ENCODE peak calls at places on chromosomes 6 and 20, in seven cellular contexts. N is iPS-NIHi11, P is nephron progenitor cell, Y is NCI-H1694 treated with DMSO at 0.1 percent for 48 hours, I is heart left ventricle, B is cardiac muscle cell, A is AG08396. M is an unnamed sample.

GRCh38 chr20:45343867-45344721 is 4.1 kb downstream of the SDC4 start:
- DNase-seq in Y (no peak), N (no peak), I (no peak), B (peak), P (no peak), A (peak), M (no peak)

GRCh38 chr6:161631676-161632194 is 357.9 kb upstream of the AGPAT4 start:
- DNase-seq in P (no peak), N (no peak), I (no peak), A (peak), B (no peak), Y (no peak), M (no peak)

GRCh38 chr6:169158182-169158573 is 95.5 kb downstream of the THBS2 start:
- DNase-seq in I (peak), A (peak), N (no peak), Y (no peak), B (no peak), P (no peak), M (no peak)

GRCh38 chr6:125182237-125183018 is 28.9 kb downstream of the TPD52L1 start:
- DNase-seq in Y (no peak), P (no peak), B (no peak), I (no peak), A (no peak), N (no peak), M (no peak)

GRCh38 chr6:18148304-18149025 is 6.4 kb downstream of the TPMT start:
- DNase-seq in A (peak), Y (no peak), N (no peak), B (no peak), I (no peak), P (no peak), M (no peak)

GRCh38 chr6:29792123-29793035 is 35.2 kb upstream of the HLA-G start:
- DNase-seq in P (peak), N (peak), I (peak), A (peak), Y (no peak), B (peak), M (no peak)

GRCh38 chr6:166397849-166398248 is 15.1 kb upstream of the MPC1 start:
- DNase-seq in Y (no peak), I (no peak), N (no peak), P (no peak), B (no peak), A (no peak), M (no peak)

GRCh38 chr6:124487778-124488431 is 474.3 kb upstream of the RNF217 start:
- DNase-seq in P (no peak), Y (no peak), B (no peak), N (no peak), I (no peak), A (no peak), M (no peak)

GRCh38 chr6:157187182-157188093 is 135.9 kb downstream of the TMEM242 start:
- DNase-seq in Y (peak), A (no peak), B (peak), I (no peak), N (no peak), P (peak), M (peak)

GRCh38 chr6:45423901-45424627 is 46.3 kb upstream of the SUPT3H start:
- DNase-seq in I (peak), N (peak), Y (no peak), A (no peak), B (peak), P (peak), M (no peak)

GRCh38 chr6:44180406-44180805 is 21.8 kb downstream of the CAPN11 start:
- DNase-seq in B (no peak), Y (no peak), A (no peak), I (no peak), N (peak), P (no peak), M (no peak)

GRCh38 chr20:57498425-57499400 is 26.2 kb downstream of the CTCFL start:
- DNase-seq in B (peak), I (no peak), P (peak), N (no peak), Y (no peak), A (no peak), M (no peak)

GRCh38 chr20:53138454-53139291 is 166.5 kb downstream of the TSHZ2 start:
- DNase-seq in I (no peak), B (no peak), A (no peak), Y (no peak), N (no peak), P (no peak), M (no peak)

GRCh38 chr20:41738584-41739193 is 120.5 kb upstream of the CHD6 start:
- DNase-seq in Y (peak), A (peak), B (peak), I (peak), N (peak), P (peak), M (peak)

GRCh38 chr6:165552248-165552736 is 110.7 kb downstream of the PDE10A start:
- DNase-seq in P (no peak), B (no peak), N (no peak), A (no peak), Y (no peak), I (no peak), M (no peak)

GRCh38 chr6:84137051-84137375 is 90.4 kb downstream of the CEP162 start:
- DNase-seq in N (peak), A (no peak), Y (peak), B (no peak), I (no peak), P (no peak), M (peak)

GRCh38 chr20:37223053-37223452 is 38.6 kb downstream of the GHRH start:
- DNase-seq in Y (no peak), N (no peak), I (no peak), P (no peak), B (peak), A (peak), M (no peak)

GRCh38 chr6:72037006-72037405 is 150.7 kb downstream of the RIMS1 start:
- DNase-seq in N (no peak), P (no peak), B (no peak), A (no peak), Y (no peak), I (no peak), M (no peak)

GRCh38 chr20:49534314-49534713 is 33.6 kb downstream of the PTGIS start:
- DNase-seq in Y (peak), P (peak), B (peak), N (peak), I (no peak), A (peak), M (peak)

GRCh38 chr6:138824482-138825134 is 28.7 kb downstream of the ECT2L start:
- DNase-seq in I (no peak), Y (no peak), B (no peak), N (no peak), P (no peak), A (no peak), M (no peak)

GRCh38 chr6:55825402-55826051 is 49.9 kb downstream of the BMP5 start:
- DNase-seq in I (peak), P (no peak), B (peak), Y (no peak), N (no peak), A (peak), M (no peak)

GRCh38 chr6:48032156-48032555 is 78.8 kb downstream of the PTCHD4 start:
- DNase-seq in Y (no peak), N (no peak), I (no peak), B (no peak), A (peak), P (no peak), M (no peak)

GRCh38 chr6:2132416-2132815 is 113.0 kb downstream of the GMDS start:
- DNase-seq in P (no peak), B (no peak), A (no peak), N (no peak), I (no peak), Y (no peak), M (no peak)

GRCh38 chr6:56364482-56365313 is 117.3 kb upstream of the COL21A1 start:
- DNase-seq in P (no peak), Y (no peak), A (no peak), I (no peak), N (no peak), B (no peak), M (no peak)

GRCh38 chr6:32668226-32668747 is 1.8 kb upstream of the HLA-DQB1 start:
- DNase-seq in B (peak), P (no peak), I (peak), Y (no peak), N (peak), A (no peak), M (no peak)

GRCh38 chr20:59051666-59052065 is 9.1 kb upstream of the PRELID3B start:
- DNase-seq in I (no peak), N (no peak), B (no peak), P (no peak), A (no peak), Y (peak), M (no peak)

GRCh38 chr6:135568366-135568765 is 70.8 kb upstream of the AHI1 start:
- DNase-seq in Y (no peak), P (no peak), N (no peak), I (peak), B (no peak), A (peak), M (no peak)

GRCh38 chr6:35443341-35444030 is 8.7 kb upstream of the FANCE start:
- DNase-seq in B (no peak), P (no peak), Y (no peak), A (no peak), N (no peak), I (no peak), M (no peak)

GRCh38 chr6:34189806-34190503 is 44.1 kb upstream of the GRM4 start:
- DNase-seq in B (no peak), I (no peak), P (no peak), A (peak), N (no peak), Y (peak), M (no peak)

GRCh38 chr6:32741203-32741960 is at the start of gene HLA-DQA2:
- DNase-seq in I (no peak), B (no peak), N (no peak), Y (no peak), A (no peak), P (no peak), M (no peak)

GRCh38 chr6:55276745-55277627 is 50.3 kb upstream of the GFRAL start:
- DNase-seq in P (peak), I (peak), A (peak), Y (peak), B (peak), N (peak), M (no peak)

GRCh38 chr6:26521485-26522391 is 16.4 kb upstream of the HMGN4 start:
- DNase-seq in A (peak), N (peak), Y (no peak), P (peak), I (peak), B (peak), M (no peak)

GRCh38 chr6:38489951-38490350 is 149.8 kb downstream of the BTBD9 start:
- DNase-seq in B (no peak), Y (peak), P (no peak), N (no peak), A (peak), I (no peak), M (no peak)

GRCh38 chr6:106519460-106520394 is 109.6 kb downstream of the RTN4IP1 start:
- DNase-seq in N (no peak), Y (no peak), A (peak), I (no peak), P (no peak), B (no peak), M (no peak)

GRCh38 chr6:111720931-111721496 is 115.3 kb upstream of the TRAF3IP2 start:
- DNase-seq in P (no peak), I (no peak), Y (no peak), A (no peak), B (no peak), N (no peak), M (no peak)

GRCh38 chr20:51306521-51307358 is 235.8 kb downstream of the NFATC2 start:
- DNase-seq in Y (peak), B (peak), I (peak), P (peak), A (peak), N (peak), M (peak)

GRCh38 chr6:134123666-134124208 is 71.3 kb upstream of the SLC2A12 start:
- DNase-seq in B (peak), P (no peak), N (peak), Y (peak), A (no peak), I (no peak), M (peak)